ENCODE peak calls at places on chromosomes 5 and 9, in five cellular contexts. One of them, this sample, is unnamed.

GRCh38 chr5:143695244-143695885 is 116.6 kb upstream of the HMHB1 start:
- DNase-seq in progenitor cell of endocrine pancreas: no peak
- DNase-seq in stimulated activated CD4-positive, alpha-beta T cell treated with anti-CD3 and anti-CD28 coated beads, Interleukin-12 subunit alpha, Interleukin-12 subunit beta, amount 100 ng/mL, for 4 hours: no peak
- DNase-seq in HCT116: no peak
- DNase-seq in aorta: no peak
- DNase-seq in this sample: no peak

GRCh38 chr5:170632985-170633234 is 129.1 kb downstream of the KCNIP1 start:
- DNase-seq in progenitor cell of endocrine pancreas: peak; percentile 77
- DNase-seq in stimulated activated CD4-positive, alpha-beta T cell treated with anti-CD3 and anti-CD28 coated beads, Interleukin-12 subunit alpha, Interleukin-12 subunit beta, amount 100 ng/mL, for 4 hours: peak; percentile 62
- DNase-seq in HCT116: no peak
- DNase-seq in aorta: peak; percentile 92
- DNase-seq in this sample: peak; percentile 90

GRCh38 chr5:157686841-157687554 is 15.7 kb downstream of the C5orf52 start:
- DNase-seq in progenitor cell of endocrine pancreas: no peak
- DNase-seq in stimulated activated CD4-positive, alpha-beta T cell treated with anti-CD3 and anti-CD28 coated beads, Interleukin-12 subunit alpha, Interleukin-12 subunit beta, amount 100 ng/mL, for 4 hours: no peak
- DNase-seq in HCT116: no peak
- DNase-seq in aorta: no peak
- DNase-seq in this sample: no peak

GRCh38 chr9:88355166-88355565 is 33.1 kb upstream of the SPIN1 start:
- DNase-seq in progenitor cell of endocrine pancreas: no peak
- DNase-seq in stimulated activated CD4-positive, alpha-beta T cell treated with anti-CD3 and anti-CD28 coated beads, Interleukin-12 subunit alpha, Interleukin-12 subunit beta, amount 100 ng/mL, for 4 hours: no peak
- DNase-seq in HCT116: peak; percentile 59
- DNase-seq in aorta: no peak
- DNase-seq in this sample: no peak

GRCh38 chr5:54626407-54626806 is 108.8 kb downstream of the SNX18 start:
- DNase-seq in progenitor cell of endocrine pancreas: no peak
- DNase-seq in stimulated activated CD4-positive, alpha-beta T cell treated with anti-CD3 and anti-CD28 coated beads, Interleukin-12 subunit alpha, Interleukin-12 subunit beta, amount 100 ng/mL, for 4 hours: no peak
- DNase-seq in HCT116: no peak
- DNase-seq in aorta: no peak
- DNase-seq in this sample: no peak

GRCh38 chr5:181207214-181207959 is 2.4 kb upstream of the TRIM7 start:
- DNase-seq in progenitor cell of endocrine pancreas: no peak
- DNase-seq in stimulated activated CD4-positive, alpha-beta T cell treated with anti-CD3 and anti-CD28 coated beads, Interleukin-12 subunit alpha, Interleukin-12 subunit beta, amount 100 ng/mL, for 4 hours: peak; percentile 94
- DNase-seq in HCT116: peak; percentile 86
- DNase-seq in aorta: peak; percentile 94
- DNase-seq in this sample: peak; percentile 83

GRCh38 chr5:173535976-173536639 is 80.3 kb downstream of the BOD1 start:
- DNase-seq in progenitor cell of endocrine pancreas: no peak
- DNase-seq in stimulated activated CD4-positive, alpha-beta T cell treated with anti-CD3 and anti-CD28 coated beads, Interleukin-12 subunit alpha, Interleukin-12 subunit beta, amount 100 ng/mL, for 4 hours: no peak
- DNase-seq in HCT116: no peak
- DNase-seq in aorta: no peak
- DNase-seq in this sample: no peak

GRCh38 chr9:6049798-6050197 is 34.4 kb upstream of the RANBP6 start:
- DNase-seq in progenitor cell of endocrine pancreas: no peak
- DNase-seq in stimulated activated CD4-positive, alpha-beta T cell treated with anti-CD3 and anti-CD28 coated beads, Interleukin-12 subunit alpha, Interleukin-12 subunit beta, amount 100 ng/mL, for 4 hours: no peak
- DNase-seq in HCT116: peak; percentile 35
- DNase-seq in aorta: no peak
- DNase-seq in this sample: no peak

GRCh38 chr5:34762321-34762871 is 76.6 kb upstream of the TTC23L start:
- DNase-seq in progenitor cell of endocrine pancreas: no peak
- DNase-seq in stimulated activated CD4-positive, alpha-beta T cell treated with anti-CD3 and anti-CD28 coated beads, Interleukin-12 subunit alpha, Interleukin-12 subunit beta, amount 100 ng/mL, for 4 hours: no peak
- DNase-seq in HCT116: no peak
- DNase-seq in aorta: no peak
- DNase-seq in this sample: no peak

GRCh38 chr5:115507682-115508081 is 36.9 kb downstream of the FEM1C start:
- DNase-seq in progenitor cell of endocrine pancreas: no peak
- DNase-seq in stimulated activated CD4-positive, alpha-beta T cell treated with anti-CD3 and anti-CD28 coated beads, Interleukin-12 subunit alpha, Interleukin-12 subunit beta, amount 100 ng/mL, for 4 hours: no peak
- DNase-seq in HCT116: no peak
- DNase-seq in aorta: no peak
- DNase-seq in this sample: no peak

GRCh38 chr5:142189813-142190212 is 81.2 kb downstream of the NDFIP1 start:
- DNase-seq in progenitor cell of endocrine pancreas: no peak
- DNase-seq in stimulated activated CD4-positive, alpha-beta T cell treated with anti-CD3 and anti-CD28 coated beads, Interleukin-12 subunit alpha, Interleukin-12 subunit beta, amount 100 ng/mL, for 4 hours: no peak
- DNase-seq in HCT116: no peak
- DNase-seq in aorta: peak; percentile 31
- DNase-seq in this sample: no peak

GRCh38 chr9:113409481-113409880 is 994 bp downstream of the POLE3 start:
- DNase-seq in progenitor cell of endocrine pancreas: no peak
- DNase-seq in stimulated activated CD4-positive, alpha-beta T cell treated with anti-CD3 and anti-CD28 coated beads, Interleukin-12 subunit alpha, Interleukin-12 subunit beta, amount 100 ng/mL, for 4 hours: no peak
- DNase-seq in HCT116: no peak
- DNase-seq in aorta: peak; percentile 48
- DNase-seq in this sample: no peak

GRCh38 chr5:136246122-136246521 is 53.2 kb upstream of the SMIM32 start:
- DNase-seq in progenitor cell of endocrine pancreas: no peak
- DNase-seq in stimulated activated CD4-positive, alpha-beta T cell treated with anti-CD3 and anti-CD28 coated beads, Interleukin-12 subunit alpha, Interleukin-12 subunit beta, amount 100 ng/mL, for 4 hours: no peak
- DNase-seq in HCT116: no peak
- DNase-seq in aorta: no peak
- DNase-seq in this sample: no peak

This sample was measured in left lung.